ENCODE peak calls at places on chromosomes 5 and 9, in five cellular contexts. One of them, this sample, is unnamed.

GRCh38 chr5:64773533-64773932 is 4.8 kb downstream of the CWC27 start:
- DNase-seq in HCT116: no peak
- DNase-seq in MCF 10A: no peak
- DNase-seq in fibroblast of the aortic adventitia: no peak
- DNase-seq in vagina: no peak
- DNase-seq in this sample: no peak

GRCh38 chr9:137049544-137050449 is 3.8 kb upstream of the NPDC1 start:
- DNase-seq in MCF 10A: peak
- DNase-seq in HCT116: no peak
- DNase-seq in vagina: no peak
- DNase-seq in fibroblast of the aortic adventitia: peak
- DNase-seq in this sample: peak

GRCh38 chr5:14483504-14484157 is 98.0 kb upstream of the OTULINL start:
- DNase-seq in MCF 10A: no peak
- DNase-seq in HCT116: no peak
- DNase-seq in fibroblast of the aortic adventitia: no peak
- DNase-seq in vagina: no peak
- DNase-seq in this sample: no peak

GRCh38 chr5:112742424-112742823 is 4.7 kb downstream of the APC start:
- DNase-seq in vagina: no peak
- DNase-seq in HCT116: no peak
- DNase-seq in fibroblast of the aortic adventitia: no peak
- DNase-seq in MCF 10A: no peak
- DNase-seq in this sample: no peak

GRCh38 chr9:114880276-114880891 is 50.0 kb downstream of the TNFSF8 start:
- DNase-seq in HCT116: no peak
- DNase-seq in MCF 10A: no peak
- DNase-seq in vagina: no peak
- DNase-seq in fibroblast of the aortic adventitia: no peak
- DNase-seq in this sample: no peak

GRCh38 chr5:1930501-1930879 is 47.8 kb upstream of the IRX4 start:
- DNase-seq in MCF 10A: peak
- DNase-seq in HCT116: no peak
- DNase-seq in vagina: no peak
- DNase-seq in fibroblast of the aortic adventitia: no peak
- DNase-seq in this sample: peak

GRCh38 chr9:109251080-109251775 is 69.6 kb downstream of the EPB41L4B start:
- DNase-seq in vagina: peak
- DNase-seq in HCT116: no peak
- DNase-seq in fibroblast of the aortic adventitia: peak
- DNase-seq in MCF 10A: peak
- DNase-seq in this sample: no peak

GRCh38 chr5:178246736-178247135 is 14.1 kb upstream of the PHYKPL start:
- DNase-seq in HCT116: no peak
- DNase-seq in MCF 10A: no peak
- DNase-seq in vagina: no peak
- DNase-seq in fibroblast of the aortic adventitia: no peak
- DNase-seq in this sample: no peak

GRCh38 chr5:134143431-134143830 is 28.9 kb downstream of the TCF7 start:
- DNase-seq in HCT116: no peak
- DNase-seq in MCF 10A: no peak
- DNase-seq in fibroblast of the aortic adventitia: no peak
- DNase-seq in vagina: no peak
- DNase-seq in this sample: no peak

GRCh38 chr5:5340206-5340729 is 82.2 kb upstream of the ICE1 start:
- DNase-seq in HCT116: peak
- DNase-seq in vagina: peak
- DNase-seq in MCF 10A: peak
- DNase-seq in fibroblast of the aortic adventitia: peak
- DNase-seq in this sample: no peak

GRCh38 chr5:166165600-166165999 is 2125.8 kb upstream of the WWC1 start:
- DNase-seq in fibroblast of the aortic adventitia: no peak
- DNase-seq in MCF 10A: peak
- DNase-seq in HCT116: no peak
- DNase-seq in vagina: no peak
- DNase-seq in this sample: no peak

GRCh38 chr5:172873513-172873912 is 39.5 kb downstream of the ERGIC1 start:
- DNase-seq in vagina: no peak
- DNase-seq in fibroblast of the aortic adventitia: no peak
- DNase-seq in MCF 10A: no peak
- DNase-seq in HCT116: no peak
- DNase-seq in this sample: no peak

GRCh38 chr5:77748160-77748559 is 28.0 kb downstream of the TBCA start:
- DNase-seq in vagina: no peak
- DNase-seq in MCF 10A: no peak
- DNase-seq in fibroblast of the aortic adventitia: no peak
- DNase-seq in HCT116: no peak
- DNase-seq in this sample: no peak

GRCh38 chr5:10162468-10162867 is 87.2 kb downstream of the ATPSCKMT start:
- DNase-seq in HCT116: no peak
- DNase-seq in MCF 10A: no peak
- DNase-seq in fibroblast of the aortic adventitia: no peak
- DNase-seq in vagina: no peak
- DNase-seq in this sample: no peak

GRCh38 chr9:21450733-21451394 is 10.6 kb downstream of the IFNA1 start:
- DNase-seq in MCF 10A: no peak
- DNase-seq in vagina: no peak
- DNase-seq in HCT116: no peak
- DNase-seq in fibroblast of the aortic adventitia: peak
- DNase-seq in this sample: no peak

GRCh38 chr9:121288874-121289553 is 21.1 kb downstream of the GSN start:
- DNase-seq in HCT116: no peak
- DNase-seq in vagina: no peak
- DNase-seq in fibroblast of the aortic adventitia: peak
- DNase-seq in MCF 10A: no peak
- DNase-seq in this sample: no peak

GRCh38 chr9:114287001-114287762 is 35.7 kb upstream of the ORM1 start:
- DNase-seq in MCF 10A: no peak
- DNase-seq in fibroblast of the aortic adventitia: no peak
- DNase-seq in HCT116: no peak
- DNase-seq in vagina: peak
- DNase-seq in this sample: no peak

GRCh38 chr9:130339306-130339705 is 73.7 kb downstream of the HMCN2 start:
- DNase-seq in fibroblast of the aortic adventitia: no peak
- DNase-seq in MCF 10A: no peak
- DNase-seq in HCT116: no peak
- DNase-seq in vagina: no peak
- DNase-seq in this sample: no peak

GRCh38 chr5:13866792-13867191 is 77.7 kb downstream of the DNAH5 start:
- DNase-seq in HCT116: no peak
- DNase-seq in fibroblast of the aortic adventitia: peak
- DNase-seq in MCF 10A: peak
- DNase-seq in vagina: no peak
- DNase-seq in this sample: no peak

GRCh38 chr5:42520203-42520602 is 97.0 kb downstream of the GHR start:
- DNase-seq in MCF 10A: no peak
- DNase-seq in HCT116: no peak
- DNase-seq in vagina: no peak
- DNase-seq in fibroblast of the aortic adventitia: no peak
- DNase-seq in this sample: no peak

GRCh38 chr5:89037090-89037489 is 154.1 kb upstream of the MEF2C start:
- DNase-seq in vagina: no peak
- DNase-seq in fibroblast of the aortic adventitia: peak
- DNase-seq in MCF 10A: no peak
- DNase-seq in HCT116: no peak
- DNase-seq in this sample: no peak

GRCh38 chr5:16933337-16933736 is 2.8 kb downstream of the MYO10 start:
- DNase-seq in fibroblast of the aortic adventitia: peak
- DNase-seq in vagina: no peak
- DNase-seq in HCT116: no peak
- DNase-seq in MCF 10A: no peak
- DNase-seq in this sample: no peak

GRCh38 chr9:108568093-108568492 is 287.7 kb downstream of the ACTL7B start:
- DNase-seq in HCT116: no peak
- DNase-seq in MCF 10A: peak
- DNase-seq in vagina: no peak
- DNase-seq in fibroblast of the aortic adventitia: no peak
- DNase-seq in this sample: no peak

GRCh38 chr5:50343715-50344114 is 97.4 kb downstream of the EMB start:
- DNase-seq in HCT116: no peak
- DNase-seq in vagina: no peak
- DNase-seq in fibroblast of the aortic adventitia: no peak
- DNase-seq in MCF 10A: no peak
- DNase-seq in this sample: no peak

GRCh38 chr5:77211013-77211690 is 672 bp downstream of the PDE8B start:
- DNase-seq in fibroblast of the aortic adventitia: no peak
- DNase-seq in HCT116: no peak
- DNase-seq in vagina: no peak
- DNase-seq in MCF 10A: no peak
- DNase-seq in this sample: no peak

GRCh38 chr5:178387061-178387855 is 154.7 kb upstream of the PHYKPL start:
- DNase-seq in HCT116: no peak
- DNase-seq in vagina: no peak
- DNase-seq in fibroblast of the aortic adventitia: no peak
- DNase-seq in MCF 10A: no peak
- DNase-seq in this sample: no peak

GRCh38 chr5:32265902-32266301 is 46.8 kb downstream of the MTMR12 start:
- DNase-seq in MCF 10A: no peak
- DNase-seq in fibroblast of the aortic adventitia: no peak
- DNase-seq in vagina: no peak
- DNase-seq in HCT116: no peak
- DNase-seq in this sample: no peak

GRCh38 chr5:52809884-52810283 is 22.2 kb downstream of the ITGA1 start:
- DNase-seq in vagina: no peak
- DNase-seq in fibroblast of the aortic adventitia: peak
- DNase-seq in HCT116: no peak
- DNase-seq in MCF 10A: peak
- DNase-seq in this sample: no peak

GRCh38 chr9:78296208-78296892 is 575 bp upstream of the PSAT1 start:
- DNase-seq in fibroblast of the aortic adventitia: peak
- DNase-seq in HCT116: no peak
- DNase-seq in vagina: no peak
- DNase-seq in MCF 10A: peak
- DNase-seq in this sample: peak

GRCh38 chr9:138069731-138070456 is 192.3 kb downstream of the CACNA1B start:
- DNase-seq in HCT116: no peak
- DNase-seq in MCF 10A: no peak
- DNase-seq in fibroblast of the aortic adventitia: no peak
- DNase-seq in vagina: peak
- DNase-seq in this sample: no peak

GRCh38 chr5:138528208-138528607 is 14.8 kb downstream of the ETF1 start:
- DNase-seq in HCT116: no peak
- DNase-seq in MCF 10A: peak
- DNase-seq in vagina: no peak
- DNase-seq in fibroblast of the aortic adventitia: peak
- DNase-seq in this sample: no peak

GRCh38 chr5:139862803-139863202 is 67.2 kb downstream of the PSD2 start:
- DNase-seq in vagina: no peak
- DNase-seq in HCT116: no peak
- DNase-seq in MCF 10A: no peak
- DNase-seq in fibroblast of the aortic adventitia: no peak
- DNase-seq in this sample: no peak
- TF ChIP-seq CTCF in vagina: no peak
- TF ChIP-seq CTCF in HCT116: no peak
- TF ChIP-seq CTCF in MCF 10A: no peak
- TF ChIP-seq CTCF in fibroblast of the aortic adventitia: peak
- TF ChIP-seq CTCF in this sample: peak

GRCh38 chr5:66769030-66769733 is 173.0 kb downstream of the MAST4 start:
- DNase-seq in HCT116: no peak
- DNase-seq in vagina: no peak
- DNase-seq in MCF 10A: no peak
- DNase-seq in fibroblast of the aortic adventitia: no peak
- DNase-seq in this sample: no peak

DNA sequence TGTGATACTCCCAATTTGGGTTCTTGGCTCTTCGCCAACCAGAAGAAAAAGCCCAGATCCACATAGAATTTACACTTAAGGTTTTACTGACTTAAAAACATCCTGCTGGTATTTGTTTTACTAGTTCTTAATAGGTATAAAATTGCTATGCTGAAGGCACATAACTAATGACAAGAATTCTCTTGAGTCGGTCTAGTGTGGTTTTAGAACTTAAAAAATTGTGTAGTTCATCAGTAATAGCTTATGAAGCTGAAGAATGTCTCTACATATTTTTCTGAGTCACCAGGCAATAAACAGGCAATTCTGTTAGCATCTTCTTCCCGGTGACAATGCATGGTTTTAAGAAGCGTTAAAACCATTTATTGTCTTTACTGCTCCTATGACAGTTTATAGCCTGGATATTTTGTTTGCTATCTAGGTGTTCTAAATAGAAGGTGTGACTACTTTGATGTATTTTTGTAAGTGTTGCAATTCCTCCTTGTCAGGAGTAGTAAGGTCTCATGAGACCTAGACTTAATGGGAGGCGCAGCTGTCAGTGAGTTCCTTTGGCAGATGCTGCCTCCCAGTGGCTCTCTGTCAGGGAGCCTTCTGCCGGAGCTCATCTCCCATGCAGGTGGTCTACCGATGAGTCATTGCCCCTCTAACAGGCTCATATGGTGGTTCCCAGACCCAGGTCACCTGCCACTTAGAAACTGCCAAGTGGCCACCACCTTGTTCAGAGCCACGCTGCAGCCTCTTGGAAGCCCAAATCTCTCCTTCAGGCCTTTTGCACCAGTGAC is 173.8 kb downstream of the MAST4 start:
- DNase-seq in MCF 10A: peak
- DNase-seq in fibroblast of the aortic adventitia: peak
- DNase-seq in vagina: no peak
- DNase-seq in HCT116: no peak
- DNase-seq in this sample: no peak
- TF ChIP-seq CTCF in MCF 10A: no peak
- TF ChIP-seq CTCF in fibroblast of the aortic adventitia: peak
- TF ChIP-seq CTCF in vagina: no peak
- TF ChIP-seq CTCF in HCT116: no peak
- TF ChIP-seq CTCF in this sample: peak

DNA sequence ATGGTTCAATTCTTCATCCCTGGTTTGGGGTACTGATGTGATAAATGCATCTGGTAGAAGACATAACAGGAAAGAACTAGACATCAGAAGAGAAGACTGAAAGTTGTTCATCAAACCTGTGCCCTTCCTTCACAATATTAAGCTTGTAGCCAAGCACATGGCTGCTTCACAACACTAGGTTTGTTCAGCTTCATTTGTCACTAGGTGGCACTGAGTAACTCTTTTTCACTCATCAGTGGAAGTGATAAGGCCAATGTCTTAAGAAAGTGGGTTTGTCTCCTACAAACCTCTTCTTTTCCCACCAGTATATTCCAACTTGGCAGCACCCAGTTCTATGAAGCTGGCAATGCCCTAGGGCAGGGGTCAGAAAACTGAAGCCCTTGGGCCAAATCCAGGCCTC is 26.9 kb downstream of the ZNF484 start:
- DNase-seq in vagina: no peak
- DNase-seq in MCF 10A: no peak
- DNase-seq in HCT116: no peak
- DNase-seq in fibroblast of the aortic adventitia: no peak
- DNase-seq in this sample: no peak
- TF ChIP-seq CTCF in vagina: no peak
- TF ChIP-seq CTCF in MCF 10A: no peak
- TF ChIP-seq CTCF in HCT116: no peak
- TF ChIP-seq CTCF in fibroblast of the aortic adventitia: no peak
- TF ChIP-seq CTCF in this sample: no peak

DNA sequence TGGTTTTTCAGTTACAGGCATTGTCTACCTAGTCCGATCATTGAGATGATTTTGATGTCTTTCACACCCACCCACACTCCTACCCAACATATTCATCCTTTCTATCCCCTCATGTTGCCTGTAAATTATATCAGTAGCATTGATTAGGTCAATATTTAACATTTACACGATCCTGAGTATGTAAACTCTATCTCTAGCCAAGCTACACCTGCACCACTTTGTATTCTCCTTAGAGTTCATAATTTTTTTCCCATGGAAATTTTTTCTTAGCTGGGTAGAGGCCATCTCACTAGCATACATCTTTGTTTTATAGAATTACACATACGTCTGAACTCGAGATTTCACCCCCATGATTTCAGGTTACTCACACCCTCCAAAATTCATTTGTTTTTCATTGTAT is 30.6 kb downstream of the GCNT4 start:
- DNase-seq in HCT116: no peak
- DNase-seq in MCF 10A: no peak
- DNase-seq in vagina: no peak
- DNase-seq in fibroblast of the aortic adventitia: no peak
- DNase-seq in this sample: no peak
- TF ChIP-seq CTCF in HCT116: no peak
- TF ChIP-seq CTCF in MCF 10A: no peak
- TF ChIP-seq CTCF in vagina: no peak
- TF ChIP-seq CTCF in fibroblast of the aortic adventitia: no peak
- TF ChIP-seq CTCF in this sample: no peak

This sample was measured in GM13977.